ENCODE peak calls at places on chromosomes 5 and 9, in ten cellular contexts. X is PC-3, Y is thyroid gland, N is OCI-LY7, V is mucosa of descending colon, Z is HepG2, T is psoas muscle, U is brain microvascular endothelial cell, Q is B cell, W is HFFc6. J is an unnamed sample.

GRCh38 chr9:34526026-34526425 is 3.2 kb upstream of the ENHO start:
- DNase-seq in X (no peak), Y (no peak), N (no peak), V (no peak), Z (no peak), T (no peak), U (no peak), Q (no peak), W (no peak), J (no peak)

GRCh38 chr5:62829241-62829986 is 250.8 kb downstream of the LRRC70 start:
- DNase-seq in X (no peak), Y (no peak), N (no peak), V (no peak), Z (no peak), T (no peak), U (no peak), Q (no peak), W (no peak), J (no peak)

GRCh38 chr9:114894206-114894605 is 36.2 kb downstream of the TNFSF8 start:
- DNase-seq in X (peak), Y (no peak), N (no peak), V (no peak), Z (no peak), T (no peak), U (no peak), Q (no peak), W (no peak), J (no peak)

GRCh38 chr5:105868038-105868775 is 1802.5 kb downstream of the EFNA5 start:
- DNase-seq in X (no peak), Y (no peak), N (no peak), V (no peak), Z (no peak), T (no peak), U (no peak), Q (no peak), W (no peak), J (peak)

GRCh38 chr5:72295539-72295938 is 24.5 kb downstream of the MRPS27 start:
- DNase-seq in X (no peak), Y (no peak), N (no peak), V (no peak), Z (peak), T (no peak), U (no peak), Q (no peak), W (no peak), J (no peak)

GRCh38 chr5:142655339-142656267 is 30.3 kb downstream of the FGF1 start:
- DNase-seq in X (peak), Y (peak), N (peak), V (peak), Z (peak), T (peak), U (peak), Q (peak), W (peak), J (peak)

GRCh38 chr5:174736351-174736721 is 12.0 kb downstream of the MSX2 start:
- DNase-seq in X (no peak), Y (no peak), N (no peak), V (no peak), Z (no peak), T (no peak), U (peak), Q (no peak), W (no peak), J (peak)

GRCh38 chr9:69412741-69413150 is 87.7 kb downstream of the ENTREP1 start:
- DNase-seq in X (peak), Y (peak), N (no peak), V (peak), Z (peak), T (peak), U (peak), Q (no peak), W (peak), J (peak)

GRCh38 chr9:78958887-78959286 is 612.9 kb upstream of the TLE4 start:
- DNase-seq in X (no peak), Y (no peak), N (peak), V (no peak), Z (no peak), T (no peak), U (no peak), Q (no peak), W (no peak), J (peak)
- TF ChIP-seq CTCF in X (peak), Y (no peak), N (peak), V (no peak), Z (no peak), T (no peak), U (peak), Q (no peak), W (peak), J (no peak)

DNA sequence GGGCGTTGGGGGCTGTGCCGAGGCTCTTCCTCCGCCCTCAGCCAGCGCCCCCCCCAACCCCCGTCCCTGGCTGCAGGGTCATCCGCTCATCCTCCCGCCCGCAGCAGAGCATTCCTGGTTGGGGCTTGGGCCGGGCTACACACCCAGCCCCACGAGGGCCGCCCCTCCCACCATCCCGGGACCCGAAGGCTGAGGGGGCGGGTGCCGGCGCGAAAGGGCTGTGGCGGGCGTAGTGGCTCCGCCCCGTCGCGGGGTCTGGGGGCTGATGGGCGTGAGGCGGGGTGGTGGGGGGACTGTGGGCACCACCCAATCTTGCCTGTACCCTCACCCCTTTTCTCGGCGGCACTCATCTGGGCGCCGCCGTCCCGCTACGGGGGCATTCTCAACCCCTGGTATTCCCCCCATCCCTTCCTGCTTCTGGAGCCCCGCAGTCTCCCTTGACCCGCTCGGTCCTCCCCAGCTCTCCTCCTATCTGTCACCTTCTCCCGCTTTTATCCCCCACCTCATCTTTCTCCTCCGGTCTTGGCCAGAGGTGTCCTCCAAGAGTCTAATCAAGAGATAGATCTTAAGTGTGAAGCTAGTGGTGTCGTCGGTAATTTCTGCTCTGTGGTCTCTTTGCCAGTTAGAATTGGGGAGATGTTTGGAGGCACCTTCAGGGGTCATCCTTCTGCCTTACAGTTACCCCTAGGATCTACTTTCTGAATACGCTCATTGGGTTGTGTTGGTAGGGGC is 1.6 kb downstream of the FER start:
- DNase-seq in X (no peak), Y (peak), N (peak), V (no peak), Z (no peak), T (no peak), U (no peak), Q (no peak), W (no peak), J (peak)
- TF ChIP-seq CTCF in X (peak), Y (no peak), N (peak), V (no peak), Z (no peak), T (no peak), U (no peak), Q (no peak), W (no peak), J (no peak)

DNA sequence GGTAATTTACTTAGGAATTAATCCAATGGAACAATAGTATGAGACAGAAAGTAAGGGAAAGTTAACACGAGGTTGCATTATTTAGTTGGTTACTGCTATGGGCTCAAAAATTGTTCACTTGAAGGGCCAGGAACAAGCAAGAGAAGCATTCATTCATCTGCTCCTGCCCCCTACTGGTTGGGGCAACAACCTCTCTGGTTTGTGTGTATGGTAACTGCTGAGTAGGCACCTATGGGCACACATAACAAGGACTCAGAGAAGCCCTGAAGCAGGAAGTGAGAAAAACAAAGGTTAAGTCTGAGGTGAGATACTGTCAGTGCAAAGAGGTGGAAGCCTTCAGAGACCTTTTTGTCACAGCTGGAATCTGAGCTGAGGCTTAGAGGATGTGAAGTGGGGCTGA is 34.4 kb upstream of the RANBP6 start:
- DNase-seq in X (peak), Y (no peak), N (peak), V (peak), Z (peak), T (no peak), U (no peak), Q (no peak), W (peak), J (peak)
- TF ChIP-seq CTCF in X (peak), Y (no peak), N (peak), V (no peak), Z (peak), T (peak), U (peak), Q (no peak), W (peak), J (peak)

DNA sequence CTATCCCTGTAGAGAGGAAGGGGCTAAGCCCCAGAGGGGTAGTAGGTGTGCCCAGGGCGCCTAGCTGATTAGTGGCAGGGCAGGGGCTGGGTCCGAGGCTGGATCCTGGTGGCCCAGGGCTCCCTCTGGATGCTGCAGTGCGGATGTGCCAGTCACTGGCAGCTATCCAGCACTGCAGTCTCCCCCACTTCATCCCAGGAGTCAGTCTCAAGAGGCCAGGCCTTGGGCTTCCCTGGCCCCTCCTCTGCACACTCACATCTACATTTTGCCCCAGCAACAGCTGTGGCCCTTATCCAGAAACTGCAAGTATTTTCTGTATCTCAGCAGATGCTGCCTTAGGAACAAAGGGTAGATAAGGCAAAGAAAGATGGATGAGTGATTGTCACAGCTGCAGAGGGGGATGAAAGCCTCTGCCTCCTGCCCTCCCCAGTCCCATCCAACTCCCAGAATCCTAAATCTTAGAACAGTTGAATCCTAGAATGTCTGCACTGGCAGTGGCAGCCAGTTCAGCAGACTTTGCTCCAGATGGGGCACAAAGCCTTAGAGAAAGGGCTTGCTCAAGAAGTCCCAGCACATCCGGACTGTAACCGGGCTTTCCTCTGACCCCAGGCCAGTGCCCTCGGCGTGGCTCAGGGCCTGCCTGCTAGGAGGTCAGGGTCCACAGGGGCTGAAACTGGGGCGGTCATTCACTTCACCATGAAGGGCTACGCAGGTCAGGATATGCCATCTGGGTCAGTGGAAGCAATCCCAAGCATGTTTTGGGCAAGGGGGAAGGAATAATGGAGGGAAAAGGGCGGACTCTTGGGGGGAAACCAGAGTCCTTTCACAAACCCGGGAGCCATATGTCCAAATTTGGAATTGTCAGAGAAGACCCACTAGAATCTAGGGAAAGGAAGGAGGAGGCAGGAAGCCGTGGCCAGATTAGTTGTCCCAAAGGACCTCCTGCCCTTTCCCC is 1.5 kb downstream of the ANXA6 start:
- DNase-seq in X (no peak), Y (peak), N (peak), V (no peak), Z (peak), T (no peak), U (peak), Q (peak), W (peak), J (no peak)
- TF ChIP-seq CTCF in X (no peak), Y (no peak), N (peak), V (no peak), Z (no peak), T (no peak), U (peak), Q (no peak), W (peak), J (no peak)

DNA sequence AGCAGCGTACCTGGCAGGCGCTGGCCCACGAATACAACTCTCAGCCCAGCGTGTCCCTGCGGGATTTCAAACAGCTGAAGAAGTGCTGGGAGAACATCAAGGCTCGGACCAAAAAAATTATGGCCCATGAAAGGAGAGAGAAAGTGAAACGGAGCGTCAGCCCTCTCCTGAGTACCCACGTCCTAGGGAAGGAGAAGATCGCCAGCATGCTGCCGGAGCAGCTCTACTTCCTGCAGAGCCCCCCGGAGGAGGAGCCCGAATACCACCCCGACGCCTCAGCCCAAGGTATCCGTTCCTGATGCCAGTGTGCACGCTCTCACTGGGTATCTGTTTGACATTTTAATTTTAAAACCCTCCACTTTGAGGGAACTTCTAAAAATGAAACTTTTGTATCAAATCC is 15.1 kb downstream of the MSANTD3 start:
- DNase-seq in X (no peak), Y (no peak), N (no peak), V (no peak), Z (no peak), T (no peak), U (no peak), Q (no peak), W (no peak), J (no peak)
- TF ChIP-seq CTCF in X (no peak), Y (no peak), N (no peak), V (no peak), Z (no peak), T (no peak), U (no peak), Q (no peak), W (no peak), J (no peak)

DNA sequence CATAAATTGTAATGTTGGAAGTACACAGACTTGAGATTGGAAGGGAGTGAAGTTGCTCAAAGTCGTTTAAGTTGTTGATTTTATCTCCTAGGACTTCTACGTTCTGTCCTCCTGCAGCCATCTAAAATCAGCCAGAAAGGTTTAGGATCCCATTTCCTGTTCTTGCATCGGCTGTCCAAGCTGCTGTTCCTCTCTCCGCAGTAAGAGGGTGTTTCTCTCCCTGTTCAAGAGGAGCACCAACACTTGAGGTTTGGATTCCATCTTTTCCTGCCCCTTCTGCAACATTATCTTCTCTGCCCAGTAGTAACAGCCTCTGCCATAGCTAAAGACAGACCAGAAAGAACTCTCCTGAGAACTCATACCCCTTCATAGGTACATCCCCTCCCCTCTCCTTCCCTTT is 373.4 kb downstream of the GADD45G start:
- DNase-seq in X (peak), Y (no peak), N (no peak), V (no peak), Z (no peak), T (no peak), U (peak), Q (no peak), W (no peak), J (peak)
- TF ChIP-seq CTCF in X (peak), Y (no peak), N (no peak), V (peak), Z (peak), T (peak), U (peak), Q (no peak), W (no peak), J (peak)

DNA sequence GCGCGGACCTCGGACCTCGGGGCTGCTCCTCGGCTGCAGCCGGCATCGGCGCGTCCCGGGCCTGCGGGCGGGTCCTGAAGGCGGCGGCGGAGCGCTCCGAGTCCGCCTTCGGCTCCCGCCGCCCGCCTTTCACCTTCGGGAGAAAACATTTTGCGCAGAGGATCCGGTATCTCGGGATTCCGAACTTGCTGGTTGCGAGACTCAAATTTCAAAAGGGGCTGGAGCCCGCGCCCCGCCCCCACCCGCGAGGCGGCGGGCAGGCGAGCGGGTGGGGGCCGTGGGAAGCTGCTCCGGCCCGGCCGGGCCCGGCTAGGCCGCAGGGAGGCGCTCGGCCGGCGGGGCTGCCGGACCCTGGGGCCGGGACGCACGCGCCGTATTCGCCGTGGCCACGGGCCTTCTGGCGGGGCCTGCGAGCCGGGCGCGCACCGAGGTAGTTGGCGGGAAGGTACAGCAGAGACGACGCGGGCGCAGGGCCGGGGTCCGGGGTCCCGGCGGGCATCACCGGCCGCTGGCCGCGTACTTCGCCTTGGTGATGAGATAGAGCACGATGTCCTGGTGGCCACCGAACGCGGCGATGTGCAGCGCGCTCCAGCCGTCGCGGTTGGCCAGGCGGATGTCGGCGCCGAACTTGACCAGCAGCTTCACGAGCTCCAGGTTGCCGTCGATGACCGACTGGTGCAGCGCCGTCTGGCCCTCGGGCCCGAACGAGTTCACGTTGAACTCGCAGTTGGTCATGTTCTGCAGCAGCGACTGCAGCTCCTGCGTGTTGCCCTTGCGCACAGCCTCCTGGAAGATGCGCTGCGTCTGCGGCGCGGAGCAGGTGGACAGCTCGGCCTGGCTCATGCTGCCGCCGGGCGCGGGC is 754 bp downstream of the NRARP start:
- DNase-seq in X (peak), Y (peak), N (no peak), V (peak), Z (no peak), T (peak), U (no peak), Q (peak), W (no peak), J (no peak)
- TF ChIP-seq CTCF in X (no peak), Y (peak), N (peak), V (no peak), Z (no peak), T (peak), U (no peak), Q (no peak), W (peak), J (peak)

DNA sequence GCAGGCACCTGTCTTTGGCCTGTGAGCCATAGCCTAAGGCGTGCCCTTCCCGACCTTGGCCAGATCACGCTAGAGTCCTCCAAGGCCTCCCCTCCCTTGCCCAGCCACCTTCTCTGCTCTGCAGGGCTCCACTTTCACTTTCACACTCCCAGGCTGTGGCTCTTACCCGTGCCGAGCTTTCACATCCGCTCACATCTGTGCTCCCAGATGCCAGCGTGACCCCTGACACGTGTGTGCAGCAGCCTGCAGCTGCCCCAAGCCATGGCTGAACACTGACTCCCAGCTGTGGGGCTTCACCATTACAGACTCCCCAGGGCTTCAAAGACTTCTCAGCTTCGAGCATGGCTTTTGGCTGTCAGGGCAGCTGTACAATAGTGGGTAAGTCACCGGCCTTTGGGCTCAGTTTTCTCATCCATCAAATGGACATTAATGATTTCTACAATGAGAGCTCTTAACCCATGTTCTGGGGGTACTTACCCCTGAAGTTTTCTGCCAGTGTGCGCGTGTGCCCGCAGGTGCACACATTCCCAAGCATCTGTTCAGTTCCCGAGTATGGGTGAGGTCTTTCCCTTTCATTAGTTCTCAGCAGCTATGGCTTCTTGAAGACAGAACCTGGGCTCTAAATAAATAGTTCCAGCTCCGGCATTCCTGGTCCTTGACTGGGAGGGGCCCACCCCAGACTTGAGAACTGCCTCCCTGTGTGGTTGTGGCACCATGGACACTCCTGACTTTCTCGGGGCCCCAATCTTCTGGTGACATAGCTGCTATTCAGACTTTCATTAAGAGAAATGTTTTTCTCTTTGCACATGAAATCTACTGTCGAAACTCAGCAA is 118.6 kb downstream of the RGS3 start:
- DNase-seq in X (no peak), Y (peak), N (peak), V (peak), Z (no peak), T (peak), U (peak), Q (peak), W (peak), J (no peak)
- TF ChIP-seq CTCF in X (no peak), Y (no peak), N (peak), V (no peak), Z (no peak), T (peak), U (peak), Q (peak), W (peak), J (no peak)

GRCh38 chr5:97044057-97044456 is 98.4 kb downstream of the LIX1 start:
- DNase-seq in X (peak), Y (peak), N (no peak), V (peak), Z (peak), T (no peak), U (peak), Q (no peak), W (peak), J (peak)
- TF ChIP-seq CTCF in X (peak), Y (no peak), N (peak), V (no peak), Z (peak), T (peak), U (peak), Q (no peak), W (peak), J (peak)